ENCODE peak calls at places on chromosomes 12 and 14, in four cellular contexts. X is small intestine; Y is WERI-Rb-1; V is CD8-positive, alpha-beta memory T cell. M is an unnamed sample. For H3K9me3, the result is how much of the 10 kb centered on the place peaks cover.

GRCh38 chr12:39199371-39199770 is 243.5 kb downstream of the KIF21A start:
- DNase-seq in X (no peak), Y (peak), V (no peak), M (no peak)

GRCh38 chr12:58313091-58313855 is 371.9 kb downstream of the ATP23 start:
- DNase-seq in X (no peak), Y (no peak), V (no peak), M (no peak)

GRCh38 chr14:99971929-99972747 is 93.1 kb upstream of the EVL start:
- DNase-seq in X (no peak), Y (peak), V (peak), M (no peak)

GRCh38 chr12:125983784-125984510 is 918.7 kb downstream of the AACS start:
- DNase-seq in X (no peak), Y (peak), V (no peak), M (no peak)

GRCh38 chr12:91722072-91722471 is 423.6 kb downstream of the BTG1 start:
- DNase-seq in X (no peak), Y (no peak), V (no peak), M (no peak)

GRCh38 chr12:90048918-90049317 is 340.3 kb upstream of the ATP2B1 start:
- DNase-seq in X (no peak), Y (no peak), V (no peak), M (no peak)

GRCh38 chr12:6532051-6532926 is 2.0 kb upstream of the GAPDH start:
- DNase-seq in X (peak), Y (peak), V (peak), M (no peak)

GRCh38 chr14:77489051-77489450 is 9.6 kb downstream of the ISM2 start:
- DNase-seq in X (no peak), Y (no peak), V (no peak), M (no peak)

GRCh38 chr12:87809916-87810315 is 219.3 kb downstream of the C12orf50 start:
- DNase-seq in X (no peak), Y (no peak), V (no peak), M (no peak)

GRCh38 chr12:46049665-46050064 is 59.3 kb upstream of the SCAF11 start:
- DNase-seq in X (no peak), Y (no peak), V (no peak), M (no peak)

GRCh38 chr12:63787306-63787705 is 7.6 kb downstream of the RXYLT1 start:
- DNase-seq in X (no peak), Y (no peak), V (no peak), M (no peak)

GRCh38 chr12:81330480-81330879 is 252.6 kb downstream of the ACSS3 start:
- DNase-seq in X (no peak), Y (no peak), V (no peak), M (no peak)

GRCh38 chr12:11863478-11863906 is 207.2 kb upstream of the BCL2L14 start:
- DNase-seq in X (no peak), Y (no peak), V (no peak), M (peak)

DNA sequence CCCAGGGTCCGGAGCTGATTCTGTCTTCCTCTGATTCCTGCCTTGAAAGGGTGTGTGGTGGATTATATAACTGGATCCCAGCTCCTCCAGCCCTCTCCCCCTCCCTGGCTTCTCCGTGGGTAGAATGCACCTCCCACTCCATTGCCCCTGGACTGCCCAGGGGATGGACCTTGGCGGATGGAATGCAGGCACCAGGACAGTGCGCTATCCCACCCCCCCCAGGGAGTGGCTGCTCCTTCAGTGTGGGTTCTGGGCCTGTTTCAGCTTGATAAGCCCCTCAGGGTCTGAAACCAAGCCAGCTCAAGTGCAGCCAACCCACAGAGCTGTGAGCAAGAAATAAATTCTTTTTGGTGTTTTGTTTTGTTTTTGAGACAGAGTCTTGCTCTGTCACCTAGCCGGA is 112.4 kb upstream of the TMEM132D start:
- DNase-seq in X (no peak), Y (no peak), V (no peak), M (no peak)
- H3K9me3 ChIP-seq in X (under half), Y (under half), V (under half), M (under half)

GRCh38 chr12:130664772-130665171 is 51.3 kb downstream of the RIMBP2 start:
- DNase-seq in X (no peak), Y (no peak), V (no peak), M (no peak)
- H3K9me3 ChIP-seq in X (under half), Y (under half), V (under half), M (under half)

GRCh38 chr12:133105620-133106019 is 24.5 kb downstream of the ZNF891 start:
- DNase-seq in X (no peak), Y (no peak), V (no peak), M (no peak)

GRCh38 chr12:133108150-133108549 is 21.9 kb downstream of the ZNF891 start:
- DNase-seq in X (no peak), Y (no peak), V (no peak), M (no peak)

GRCh38 chr12:133106253-133106652 is 23.8 kb downstream of the ZNF891 start:
- DNase-seq in X (no peak), Y (no peak), V (no peak), M (no peak)

GRCh38 chr12:133107121-133107520 is 23.0 kb downstream of the ZNF891 start:
- DNase-seq in X (no peak), Y (no peak), V (no peak), M (no peak)
- H3K9me3 ChIP-seq in X (under half), Y (under half), V (half or more), M (under half)

DNA sequence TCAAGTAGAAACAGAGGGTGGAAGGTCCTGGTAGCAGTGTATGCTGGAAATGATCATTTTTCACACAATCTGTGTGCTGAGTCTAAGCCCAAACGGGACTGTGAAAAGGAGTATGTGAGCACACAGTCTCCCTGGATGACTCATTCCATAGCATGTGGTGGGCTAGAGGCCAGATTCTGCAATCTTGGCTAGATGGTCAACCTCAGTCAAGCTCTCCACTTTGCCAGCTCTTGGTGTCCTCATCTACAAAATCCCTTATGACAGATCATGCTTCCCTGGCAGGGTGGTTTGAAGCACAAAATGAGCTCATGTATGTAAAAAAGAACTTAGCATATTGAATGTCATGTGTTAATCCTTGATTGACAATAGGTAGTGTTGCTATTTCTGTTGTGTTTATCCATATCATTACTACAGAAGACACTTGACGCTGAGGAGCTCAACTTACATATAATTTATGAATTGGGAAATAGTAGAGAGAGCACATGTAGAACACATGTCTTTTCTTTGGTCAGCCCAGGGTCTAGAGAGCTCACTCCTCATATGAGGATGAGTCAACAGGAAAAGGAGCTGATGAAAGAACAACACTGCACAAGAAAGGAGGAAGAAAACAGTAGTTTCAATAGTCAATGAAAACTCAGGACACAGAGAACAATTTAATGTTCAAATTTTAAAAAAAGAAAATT is 517.5 kb downstream of the BCL11B start:
- DNase-seq in X (no peak), Y (no peak), V (no peak), M (no peak)
- H3K9me3 ChIP-seq in X (under half), Y (under half), V (under half), M (under half)

GRCh38 chr14:106812788-106813476 is 1286.5 kb downstream of the TMEM121 start:
- DNase-seq in X (no peak), Y (no peak), V (no peak), M (no peak)

GRCh38 chr14:106808907-106809306 is 1282.5 kb downstream of the TMEM121 start:
- DNase-seq in X (no peak), Y (no peak), V (no peak), M (no peak)

GRCh38 chr14:106809615-106810014 is 1283.2 kb downstream of the TMEM121 start:
- DNase-seq in X (no peak), Y (no peak), V (no peak), M (no peak)

GRCh38 chr14:106813477-106813823 is 1287.1 kb downstream of the TMEM121 start:
- DNase-seq in X (peak), Y (no peak), V (no peak), M (no peak)

DNA sequence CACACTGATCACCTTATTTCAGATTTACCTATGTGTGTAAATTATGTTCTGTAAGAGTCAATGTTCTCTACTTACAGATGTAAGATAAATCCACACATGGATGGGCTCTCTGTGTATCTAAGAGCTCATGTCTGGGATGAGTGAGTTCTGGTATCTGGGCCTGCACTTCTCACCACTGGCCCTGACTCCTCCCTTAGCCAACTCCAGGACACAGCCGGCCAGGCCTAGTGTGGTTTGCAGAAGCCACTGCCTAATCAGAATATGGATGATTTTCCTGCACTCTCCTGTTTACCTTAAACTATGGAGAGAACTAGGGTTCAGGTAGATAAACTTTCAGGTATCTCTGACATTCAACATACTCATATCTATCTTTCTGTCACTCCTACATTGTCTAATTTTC is 1284.8 kb downstream of the TMEM121 start:
- DNase-seq in X (peak), Y (no peak), V (no peak), M (no peak)
- H3K9me3 ChIP-seq in X (under half), Y (under half), V (under half), M (under half)

GRCh38 chr12:113870035-113870434 is 96.1 kb downstream of the RBM19 start:
- DNase-seq in X (no peak), Y (no peak), V (no peak), M (no peak)

GRCh38 chr12:113867258-113867657 is 98.9 kb downstream of the RBM19 start:
- DNase-seq in X (no peak), Y (peak), V (no peak), M (no peak)

GRCh38 chr12:113863455-113863845 is 102.7 kb downstream of the RBM19 start:
- DNase-seq in X (no peak), Y (no peak), V (no peak), M (no peak)

GRCh38 chr12:113868365-113868764 is 97.8 kb downstream of the RBM19 start:
- DNase-seq in X (no peak), Y (no peak), V (no peak), M (no peak)

GRCh38 chr12:113866496-113866895 is 99.6 kb downstream of the RBM19 start:
- DNase-seq in X (no peak), Y (no peak), V (no peak), M (no peak)
- H3K9me3 ChIP-seq in X (under half), Y (under half), V (under half), M (under half)

GRCh38 chr12:116650062-116650461 is 87.8 kb downstream of the SPRING1 start:
- DNase-seq in X (no peak), Y (no peak), V (no peak), M (no peak)

GRCh38 chr12:116647802-116648201 is 88.6 kb downstream of the MAP1LC3B2 start:
- DNase-seq in X (no peak), Y (no peak), V (no peak), M (no peak)

GRCh38 chr12:116650585-116650984 is 87.3 kb downstream of the SPRING1 start:
- DNase-seq in X (no peak), Y (no peak), V (no peak), M (no peak)

GRCh38 chr12:116644806-116645205 is 85.6 kb downstream of the MAP1LC3B2 start:
- DNase-seq in X (no peak), Y (no peak), V (no peak), M (no peak)

DNA sequence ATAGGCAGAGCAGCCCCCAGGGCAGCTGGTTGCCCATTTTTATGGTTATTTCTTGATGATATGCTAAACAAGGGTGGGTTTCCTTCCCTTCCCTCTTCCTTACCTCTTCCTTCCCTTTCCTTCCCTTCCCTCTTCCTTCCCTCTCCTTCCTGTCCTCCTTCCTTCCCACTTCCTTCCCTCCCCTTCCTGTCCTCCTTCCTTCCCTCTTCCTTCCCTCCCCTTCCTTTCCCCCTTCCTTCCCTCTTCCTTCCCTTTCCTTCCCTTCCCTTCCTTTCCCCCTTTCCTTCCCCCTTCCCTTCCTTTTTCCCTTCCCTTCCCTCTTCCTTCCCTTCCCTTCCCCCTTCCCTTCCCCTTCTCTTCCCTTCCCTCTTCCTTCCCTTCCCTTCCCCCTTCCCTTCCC is 87.7 kb downstream of the MAP1LC3B2 start:
- DNase-seq in X (no peak), Y (no peak), V (no peak), M (no peak)
- H3K9me3 ChIP-seq in X (under half), Y (under half), V (under half), M (under half)

DNA sequence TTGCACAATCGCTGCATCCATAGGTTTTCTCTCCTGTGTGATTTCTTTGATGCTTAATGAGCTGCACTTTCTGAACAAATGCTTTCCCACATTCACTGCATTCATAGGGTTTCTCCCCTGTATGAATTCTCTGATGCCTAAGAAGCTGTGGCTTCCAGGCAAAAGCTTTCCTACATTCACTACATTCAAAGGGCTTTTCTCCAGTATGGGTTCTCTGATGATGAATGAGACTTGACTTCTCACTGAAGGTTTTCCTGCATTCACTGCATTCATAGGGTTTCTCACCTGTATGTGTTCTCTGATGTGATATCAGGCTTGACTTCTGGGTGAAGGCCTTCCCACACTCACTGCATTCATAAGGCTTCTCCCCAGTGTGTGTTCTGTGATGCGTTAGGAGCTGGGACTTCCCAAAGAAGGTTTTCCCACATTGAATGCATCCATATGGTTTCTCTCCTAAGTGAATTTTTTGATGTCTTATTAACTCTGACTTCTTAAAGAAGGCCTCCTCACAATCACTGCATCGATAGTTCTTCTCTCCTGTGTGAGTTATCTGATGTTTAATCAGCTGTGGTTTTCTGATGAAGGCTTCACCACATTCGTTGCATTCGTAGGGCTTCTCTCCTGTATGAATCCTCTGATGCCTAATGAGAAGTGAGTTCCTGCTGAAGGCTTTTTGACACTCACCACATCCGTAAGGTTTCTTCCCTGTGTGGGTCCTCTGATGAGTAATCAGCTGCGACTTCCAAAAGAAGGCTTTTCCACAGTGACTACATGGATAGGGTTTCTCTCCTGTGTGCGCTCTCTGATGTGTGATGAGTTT is 30.3 kb downstream of the ZNF605 start:
- DNase-seq in X (no peak), Y (no peak), V (no peak), M (no peak)
- H3K9me3 ChIP-seq in X (under half), Y (half or more), V (half or more), M (under half)

M was measured in testis.